ENCODE peak calls at places on chromosomes 12 and 14, in eight cellular contexts. L, S, U, F, I, J, O and W are unnamed samples.

GRCh38 chr12:3389911-3390310 is 101.1 kb upstream of the PRMT8 start:
- DNase-seq in L (no peak), S (no peak), U (no peak), F (no peak), I (no peak), J (no peak), O (no peak), W (no peak)

GRCh38 chr12:4270016-4270669 is 3.4 kb upstream of the CCND2 start:
- DNase-seq in L (no peak), S (no peak), U (no peak), F (no peak), I (no peak), J (no peak), O (no peak), W (no peak)

GRCh38 chr12:64171715-64172114 is 50.4 kb downstream of the KICS2 start:
- DNase-seq in L (peak), S (peak), U (no peak), F (peak), I (no peak), J (peak), O (no peak), W (no peak)

GRCh38 chr14:105221598-105222178 is 26.6 kb upstream of the BTBD6 start:
- DNase-seq in L (no peak), S (no peak), U (no peak), F (no peak), I (no peak), J (no peak), O (no peak), W (no peak)

GRCh38 chr12:12641650-12642049 is 30.0 kb downstream of the CREBL2 start:
- DNase-seq in L (no peak), S (no peak), U (no peak), F (no peak), I (no peak), J (no peak), O (no peak), W (no peak)

GRCh38 chr12:92506460-92506859 is 196.3 kb upstream of the PLEKHG7 start:
- DNase-seq in L (no peak), S (no peak), U (no peak), F (peak), I (no peak), J (no peak), O (no peak), W (no peak)

GRCh38 chr12:71214511-71215285 is 56.9 kb upstream of the TSPAN8 start:
- DNase-seq in L (no peak), S (no peak), U (no peak), F (no peak), I (no peak), J (no peak), O (no peak), W (no peak)

GRCh38 chr14:98370352-98370751 is 901.6 kb downstream of the BCL11B start:
- DNase-seq in L (no peak), S (no peak), U (no peak), F (no peak), I (no peak), J (no peak), O (no peak), W (no peak)

GRCh38 chr12:12443482-12443881 is 86.6 kb downstream of the BORCS5 start:
- DNase-seq in L (peak), S (no peak), U (no peak), F (peak), I (peak), J (no peak), O (no peak), W (no peak)

GRCh38 chr14:85579957-85580356 is 50.0 kb downstream of the FLRT2 start:
- DNase-seq in L (no peak), S (no peak), U (no peak), F (no peak), I (no peak), J (no peak), O (no peak), W (no peak)

GRCh38 chr12:24135158-24135850 is 185.8 kb upstream of the SOX5 start:
- DNase-seq in L (no peak), S (no peak), U (no peak), F (no peak), I (no peak), J (no peak), O (no peak), W (no peak)

GRCh38 chr12:120928864-120929652 is 24.9 kb upstream of the SPPL3 start:
- DNase-seq in L (no peak), S (no peak), U (no peak), F (no peak), I (no peak), J (peak), O (no peak), W (no peak)

GRCh38 chr14:24080142-24080530 is 8.8 kb downstream of the CPNE6 start:
- DNase-seq in L (no peak), S (no peak), U (no peak), F (no peak), I (no peak), J (no peak), O (no peak), W (no peak)

GRCh38 chr14:23663711-23664110 is 27.5 kb downstream of the DHRS2 start:
- DNase-seq in L (no peak), S (no peak), U (no peak), F (no peak), I (no peak), J (no peak), O (no peak), W (no peak)

GRCh38 chr12:91460457-91460856 is 277.8 kb upstream of the DCN start:
- DNase-seq in L (no peak), S (no peak), U (no peak), F (no peak), I (no peak), J (no peak), O (no peak), W (no peak)

GRCh38 chr12:18375583-18375982 is 114.3 kb downstream of the PIK3C2G start:
- DNase-seq in L (no peak), S (no peak), U (no peak), F (no peak), I (no peak), J (no peak), O (no peak), W (no peak)

GRCh38 chr12:103583008-103583407 is 4.1 kb upstream of the STAB2 start:
- DNase-seq in L (no peak), S (no peak), U (no peak), F (no peak), I (no peak), J (no peak), O (no peak), W (no peak)

GRCh38 chr12:24025153-24025798 is 75.8 kb upstream of the SOX5 start:
- DNase-seq in L (no peak), S (no peak), U (no peak), F (no peak), I (no peak), J (no peak), O (no peak), W (no peak)

GRCh38 chr12:67447180-67447579 is 178.0 kb downstream of the CAND1 start:
- DNase-seq in L (no peak), S (no peak), U (no peak), F (no peak), I (no peak), J (no peak), O (no peak), W (no peak)

GRCh38 chr12:77089701-77090220 is 24.4 kb upstream of the E2F7 start:
- DNase-seq in L (no peak), S (no peak), U (no peak), F (no peak), I (no peak), J (no peak), O (no peak), W (no peak)

GRCh38 chr12:78703820-78704525 is 160.6 kb upstream of the SYT1 start:
- DNase-seq in L (peak), S (peak), U (no peak), F (peak), I (no peak), J (no peak), O (no peak), W (no peak)

GRCh38 chr12:94805749-94806148 is 155.4 kb upstream of the TMCC3 start:
- DNase-seq in L (peak), S (no peak), U (no peak), F (peak), I (no peak), J (no peak), O (peak), W (no peak)

DNA sequence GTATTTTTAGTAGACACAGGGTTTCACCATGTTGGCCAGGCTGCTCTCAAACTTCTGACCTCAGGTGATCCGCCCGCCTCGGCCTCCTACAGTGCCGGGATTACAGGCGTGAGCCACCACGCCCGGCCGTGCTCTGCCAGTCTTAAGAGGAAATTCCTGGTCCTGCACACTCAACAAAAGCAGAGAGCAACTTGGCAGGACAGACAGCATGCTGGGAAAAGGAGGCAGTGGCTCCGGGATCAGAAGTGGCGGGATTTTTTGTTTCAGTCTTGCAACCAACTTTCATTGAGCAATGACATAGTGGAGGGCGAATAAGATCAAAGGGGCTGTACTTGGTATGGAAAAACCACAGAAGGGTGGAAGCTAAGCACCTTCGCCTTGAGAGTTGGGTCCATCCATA is 2.1 kb downstream of the CKAP4 start:
- DNase-seq in L (peak), S (peak), U (no peak), F (peak), I (peak), J (peak), O (no peak), W (no peak)
- H3K4me3 ChIP-seq in L (peak), S (peak), U (no peak), F (peak), I (peak), J (peak), O (peak), W (peak)

GRCh38 chr12:44497044-44497443 is 379.1 kb downstream of the NELL2 start:
- DNase-seq in L (no peak), S (no peak), U (no peak), F (no peak), I (no peak), J (no peak), O (peak), W (no peak)
- TF ChIP-seq CTCF in L (no peak), S (no peak), U (no peak), F (no peak), I (no peak), J (peak), O (peak), W (peak)

GRCh38 chr12:132522586-132523380 is 32.8 kb downstream of the FBRSL1 start:
- DNase-seq in L (no peak), S (no peak), U (no peak), F (no peak), I (no peak), J (no peak), O (no peak), W (no peak)

GRCh38 chr12:132524405-132524804 is 34.5 kb downstream of the FBRSL1 start:
- DNase-seq in L (no peak), S (peak), U (no peak), F (no peak), I (no peak), J (peak), O (no peak), W (no peak)

GRCh38 chr12:132525011-132525832 is 35.3 kb downstream of the FBRSL1 start:
- DNase-seq in L (no peak), S (no peak), U (no peak), F (no peak), I (no peak), J (no peak), O (no peak), W (no peak)

GRCh38 chr12:132521726-132522292 is 31.9 kb downstream of the FBRSL1 start:
- DNase-seq in L (no peak), S (no peak), U (no peak), F (no peak), I (no peak), J (no peak), O (no peak), W (no peak)

GRCh38 chr12:132523576-132524331 is 33.8 kb downstream of the FBRSL1 start:
- DNase-seq in L (peak), S (peak), U (no peak), F (peak), I (no peak), J (peak), O (peak), W (no peak)
- H3K4me3 ChIP-seq in L (no peak), S (peak), U (no peak), F (no peak), I (no peak), J (no peak), O (no peak), W (no peak)

GRCh38 chr12:6965026-6965661 is 5.3 kb downstream of the PHB2 start:
- DNase-seq in L (peak), S (peak), U (peak), F (peak), I (peak), J (peak), O (peak), W (no peak)

GRCh38 chr12:6967548-6968100 is 2.8 kb downstream of the PHB2 start:
- DNase-seq in L (no peak), S (no peak), U (no peak), F (no peak), I (no peak), J (no peak), O (no peak), W (no peak)

GRCh38 chr12:6964605-6965025 is 5.8 kb downstream of the PHB2 start:
- DNase-seq in L (no peak), S (no peak), U (no peak), F (no peak), I (no peak), J (no peak), O (no peak), W (no peak)

GRCh38 chr12:6965714-6966113 is 4.8 kb downstream of the PHB2 start:
- DNase-seq in L (no peak), S (no peak), U (no peak), F (no peak), I (no peak), J (no peak), O (no peak), W (no peak)

DNA sequence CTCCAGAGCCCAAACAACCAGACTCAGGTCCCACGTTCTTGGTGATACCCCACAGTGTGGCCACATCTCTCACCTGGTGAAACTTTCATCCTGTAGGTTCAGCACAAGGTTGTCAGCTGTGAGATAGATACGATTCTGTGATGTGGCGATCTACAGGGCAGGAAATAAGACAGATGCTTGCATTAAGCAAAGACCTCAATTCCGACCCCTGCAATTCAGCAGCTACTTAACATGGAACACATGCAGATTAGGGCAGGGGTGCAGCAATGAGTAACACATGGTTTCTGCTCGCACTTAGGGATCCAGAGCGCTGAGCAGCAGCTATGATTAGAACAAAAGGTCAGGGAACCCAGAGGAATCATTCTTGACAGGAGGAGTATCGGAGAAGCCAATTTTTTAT is 4.1 kb downstream of the PHB2 start:
- DNase-seq in L (no peak), S (no peak), U (no peak), F (no peak), I (no peak), J (no peak), O (no peak), W (no peak)
- TF ChIP-seq CTCF in L (no peak), S (no peak), U (no peak), F (no peak), I (no peak), J (no peak), O (no peak), W (no peak)